ENCODE peak calls at places on chromosomes 16 and 17, in four cellular contexts. One of them, this sample, is unnamed.

GRCh38 chr16:3120435-3120834 is 8.0 kb downstream of the ZNF205 start:
- DNase-seq in stomach: no peak
- DNase-seq in Peyer's patch: no peak
- DNase-seq in left lung: no peak
- DNase-seq in this sample: no peak

GRCh38 chr16:57283214-57283955 is 1.1 kb downstream of the PLLP start:
- DNase-seq in stomach: peak; percentile 70
- DNase-seq in Peyer's patch: peak; percentile 68
- DNase-seq in left lung: peak; percentile 30
- DNase-seq in this sample: peak; percentile 75

GRCh38 chr17:27793906-27794380 is 6.4 kb downstream of the NOS2 start:
- DNase-seq in stomach: no peak
- DNase-seq in Peyer's patch: no peak
- DNase-seq in left lung: no peak
- DNase-seq in this sample: no peak

GRCh38 chr17:73693016-73693545 is 48.8 kb upstream of the SDK2 start:
- DNase-seq in stomach: no peak
- DNase-seq in Peyer's patch: no peak
- DNase-seq in left lung: no peak
- DNase-seq in this sample: no peak

GRCh38 chr17:44323359-44324091 is 1.1 kb downstream of the SLC25A39 start:
- DNase-seq in stomach: no peak
- DNase-seq in Peyer's patch: no peak
- DNase-seq in left lung: no peak
- DNase-seq in this sample: no peak

GRCh38 chr17:34620458-34620857 is 41.1 kb downstream of the TMEM132E start:
- DNase-seq in stomach: no peak
- DNase-seq in Peyer's patch: no peak
- DNase-seq in left lung: no peak
- DNase-seq in this sample: no peak

GRCh38 chr17:16486373-16487250 is 5.4 kb downstream of the LRRC75A start:
- DNase-seq in stomach: peak; percentile 97
- DNase-seq in Peyer's patch: peak; percentile 94
- DNase-seq in left lung: peak; percentile 91
- DNase-seq in this sample: peak; percentile 93

GRCh38 chr17:1577186-1577585 is 14.6 kb upstream of the PITPNA start:
- DNase-seq in stomach: peak; percentile 91
- DNase-seq in Peyer's patch: peak; percentile 74
- DNase-seq in left lung: peak; percentile 97
- DNase-seq in this sample: peak; percentile 97

GRCh38 chr17:5667871-5668270 is 83.6 kb upstream of the NLRP1 start:
- DNase-seq in stomach: no peak
- DNase-seq in Peyer's patch: no peak
- DNase-seq in left lung: no peak
- DNase-seq in this sample: no peak

GRCh38 chr16:24820522-24820921 is 25.2 kb upstream of the SLC5A11 start:
- DNase-seq in stomach: no peak
- DNase-seq in Peyer's patch: no peak
- DNase-seq in left lung: no peak
- DNase-seq in this sample: no peak

GRCh38 chr17:47663997-47664941 is 14.6 kb downstream of the KPNB1 start:
- DNase-seq in stomach: peak; percentile 65
- DNase-seq in Peyer's patch: peak; percentile 82
- DNase-seq in left lung: no peak
- DNase-seq in this sample: no peak

GRCh38 chr16:79437764-79438728 is 162.5 kb downstream of the MAF start:
- DNase-seq in stomach: no peak
- DNase-seq in Peyer's patch: no peak
- DNase-seq in left lung: no peak
- DNase-seq in this sample: peak; percentile 71

GRCh38 chr17:82889496-82890338 is 49.9 kb upstream of the ZNF750 start:
- DNase-seq in stomach: peak; percentile 94
- DNase-seq in Peyer's patch: no peak
- DNase-seq in left lung: peak; percentile 73
- DNase-seq in this sample: peak; percentile 84

GRCh38 chr17:80441133-80441578 is 26.2 kb downstream of the ENDOV start:
- DNase-seq in stomach: no peak
- DNase-seq in Peyer's patch: no peak
- DNase-seq in left lung: no peak
- DNase-seq in this sample: no peak

GRCh38 chr17:6823011-6823442 is 8.5 kb downstream of the TEKT1 start:
- DNase-seq in stomach: no peak
- DNase-seq in Peyer's patch: no peak
- DNase-seq in left lung: no peak
- DNase-seq in this sample: no peak

GRCh38 chr17:43670645-43671074 is 8.9 kb upstream of the MEOX1 start:
- DNase-seq in stomach: no peak
- DNase-seq in Peyer's patch: no peak
- DNase-seq in left lung: no peak
- DNase-seq in this sample: no peak

GRCh38 chr17:58263773-58264172 is 17.0 kb downstream of the MPO start:
- DNase-seq in stomach: no peak
- DNase-seq in Peyer's patch: no peak
- DNase-seq in left lung: no peak
- DNase-seq in this sample: no peak

GRCh38 chr17:17205368-17206148 is 575 bp downstream of the PLD6 start:
- DNase-seq in stomach: peak; percentile 73
- DNase-seq in Peyer's patch: peak; percentile 77
- DNase-seq in left lung: peak; percentile 90
- DNase-seq in this sample: peak; percentile 85

GRCh38 chr16:73020409-73020884 is 27.5 kb downstream of the ZFHX3 start:
- DNase-seq in stomach: peak; percentile 90
- DNase-seq in Peyer's patch: peak; percentile 79
- DNase-seq in left lung: no peak
- DNase-seq in this sample: peak; percentile 62

GRCh38 chr17:31364012-31364411 is 27.5 kb upstream of the RAB11FIP4 start:
- DNase-seq in stomach: no peak
- DNase-seq in Peyer's patch: no peak
- DNase-seq in left lung: no peak
- DNase-seq in this sample: no peak

GRCh38 chr17:71163121-71163812 is 957.6 kb upstream of the SOX9 start:
- DNase-seq in stomach: peak; percentile 77
- DNase-seq in Peyer's patch: no peak
- DNase-seq in left lung: no peak
- DNase-seq in this sample: no peak

GRCh38 chr17:27282054-27282501 is 11.8 kb upstream of the WSB1 start:
- DNase-seq in stomach: no peak
- DNase-seq in Peyer's patch: no peak
- DNase-seq in left lung: no peak
- DNase-seq in this sample: no peak

GRCh38 chr17:74963656-74964055 is 8.9 kb downstream of the HID1 start:
- DNase-seq in stomach: no peak
- DNase-seq in Peyer's patch: no peak
- DNase-seq in left lung: no peak
- DNase-seq in this sample: no peak

GRCh38 chr17:68318103-68318991 is 27.1 kb downstream of the ARSG start:
- DNase-seq in stomach: peak; percentile 31
- DNase-seq in Peyer's patch: no peak
- DNase-seq in left lung: no peak
- DNase-seq in this sample: no peak

GRCh38 chr16:4475880-4476790 is at the start of gene HMOX2:
- DNase-seq in stomach: peak; percentile 97
- DNase-seq in Peyer's patch: peak; percentile 97
- DNase-seq in left lung: peak; percentile 98
- DNase-seq in this sample: peak; percentile 97
- TF ChIP-seq CTCF in stomach: peak; percentile 6
- TF ChIP-seq CTCF in Peyer's patch: peak; percentile 48
- TF ChIP-seq CTCF in left lung: peak; percentile 19
- TF ChIP-seq CTCF in this sample: peak; percentile 59

DNA sequence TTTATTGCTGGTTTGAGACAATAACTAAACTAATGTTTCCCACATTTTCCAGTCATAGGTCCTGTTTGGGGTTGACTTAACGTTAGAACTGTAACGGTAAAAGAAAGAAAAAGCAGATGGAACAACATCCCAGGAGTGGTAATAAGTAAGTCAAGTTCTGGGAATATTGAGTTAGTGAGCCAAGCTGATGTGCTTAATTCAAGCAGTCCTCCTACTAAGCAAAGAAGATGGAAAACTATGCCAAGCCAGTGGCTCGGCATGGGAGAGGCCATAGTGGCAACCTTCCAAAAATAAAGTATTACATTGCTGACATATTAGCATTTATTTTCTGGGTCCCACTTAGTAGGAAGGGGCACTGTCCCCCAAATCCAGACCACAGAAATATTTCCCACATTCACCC is 161.7 kb upstream of the CDH5 start:
- DNase-seq in stomach: no peak
- DNase-seq in Peyer's patch: no peak
- DNase-seq in left lung: no peak
- DNase-seq in this sample: no peak
- H3K27ac ChIP-seq in stomach: no peak overlapping the region
- H3K27ac ChIP-seq in Peyer's patch: no peak overlapping the region
- H3K27ac ChIP-seq in left lung: peak overlapping the region; percentile 75
- H3K27ac ChIP-seq in this sample: no peak overlapping the region

GRCh38 chr16:59192551-59193199 is 458.6 kb upstream of the GOT2 start:
- DNase-seq in stomach: no peak
- DNase-seq in Peyer's patch: no peak
- DNase-seq in left lung: no peak
- DNase-seq in this sample: no peak
- TF ChIP-seq CTCF in stomach: no peak
- TF ChIP-seq CTCF in Peyer's patch: no peak
- TF ChIP-seq CTCF in left lung: peak; percentile 41
- TF ChIP-seq CTCF in this sample: peak; percentile 53

GRCh38 chr16:15523939-15524338 is 89.6 kb downstream of the BMERB1 start:
- DNase-seq in stomach: no peak
- DNase-seq in Peyer's patch: no peak
- DNase-seq in left lung: no peak
- DNase-seq in this sample: no peak

GRCh38 chr16:15523092-15523541 is 88.7 kb downstream of the BMERB1 start:
- DNase-seq in stomach: no peak
- DNase-seq in Peyer's patch: peak; percentile 73
- DNase-seq in left lung: no peak
- DNase-seq in this sample: peak; percentile 68

GRCh38 chr16:15521758-15522509 is 87.5 kb downstream of the BMERB1 start:
- DNase-seq in stomach: no peak
- DNase-seq in Peyer's patch: no peak
- DNase-seq in left lung: no peak
- DNase-seq in this sample: no peak

GRCh38 chr16:15519767-15520166 is 85.4 kb downstream of the BMERB1 start:
- DNase-seq in stomach: no peak
- DNase-seq in Peyer's patch: no peak
- DNase-seq in left lung: no peak
- DNase-seq in this sample: no peak

DNA sequence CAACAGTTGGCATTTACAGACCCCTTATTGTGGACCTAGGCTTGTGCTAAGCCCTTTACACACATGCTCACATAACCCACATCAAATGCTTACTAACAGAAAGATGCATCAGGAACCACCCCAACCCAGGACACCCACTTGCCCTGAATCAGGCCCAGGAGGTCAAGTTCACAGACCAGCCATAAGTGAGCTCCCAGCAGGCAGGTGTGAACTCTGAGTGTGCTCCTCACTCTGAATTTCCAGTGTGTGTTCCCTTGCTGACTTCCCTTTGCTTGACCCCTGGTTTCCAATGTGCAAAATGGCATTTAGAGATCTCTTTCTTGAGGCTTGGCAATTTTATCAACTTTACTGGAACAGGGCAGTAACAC is 87.0 kb downstream of the BMERB1 start:
- DNase-seq in stomach: no peak
- DNase-seq in Peyer's patch: no peak
- DNase-seq in left lung: no peak
- DNase-seq in this sample: no peak
- H3K27ac ChIP-seq in stomach: peak overlapping the region; percentile 17
- H3K27ac ChIP-seq in Peyer's patch: no peak overlapping the region
- H3K27ac ChIP-seq in left lung: peak overlapping the region; percentile 51
- H3K27ac ChIP-seq in this sample: peak overlapping the region; percentile 40

DNA sequence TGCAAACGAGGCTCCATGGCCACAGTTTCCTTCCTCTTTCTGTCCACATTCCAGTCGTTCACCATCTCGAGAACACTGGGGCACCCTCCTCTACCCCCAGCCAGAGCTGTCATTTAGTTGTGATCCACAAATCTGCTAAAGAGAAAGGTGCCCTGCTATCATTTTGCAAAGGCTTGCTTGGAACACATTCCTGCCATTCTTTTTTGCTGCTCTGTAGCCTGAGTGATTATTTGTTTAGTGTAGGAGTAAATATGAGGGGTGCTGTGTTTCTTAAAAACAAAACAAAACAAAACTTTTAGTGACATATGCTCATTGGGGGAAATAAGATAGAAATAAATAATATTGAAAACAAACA is 166.7 kb downstream of the PRKCA start:
- DNase-seq in stomach: no peak
- DNase-seq in Peyer's patch: no peak
- DNase-seq in left lung: no peak
- DNase-seq in this sample: no peak
- TF ChIP-seq CTCF in stomach: no peak
- TF ChIP-seq CTCF in Peyer's patch: no peak
- TF ChIP-seq CTCF in left lung: no peak
- TF ChIP-seq CTCF in this sample: no peak

GRCh38 chr16:15435216-15435864 is 952 bp downstream of the BMERB1 start:
- DNase-seq in stomach: no peak
- DNase-seq in Peyer's patch: peak; percentile 46
- DNase-seq in left lung: no peak
- DNase-seq in this sample: no peak

GRCh38 chr16:15434079-15434424 is 336 bp upstream of the BMERB1 start:
- DNase-seq in stomach: no peak
- DNase-seq in Peyer's patch: no peak
- DNase-seq in left lung: no peak
- DNase-seq in this sample: no peak

GRCh38 chr16:15439102-15439501 is 4.7 kb downstream of the BMERB1 start:
- DNase-seq in stomach: no peak
- DNase-seq in Peyer's patch: peak; percentile 4
- DNase-seq in left lung: no peak
- DNase-seq in this sample: no peak

DNA sequence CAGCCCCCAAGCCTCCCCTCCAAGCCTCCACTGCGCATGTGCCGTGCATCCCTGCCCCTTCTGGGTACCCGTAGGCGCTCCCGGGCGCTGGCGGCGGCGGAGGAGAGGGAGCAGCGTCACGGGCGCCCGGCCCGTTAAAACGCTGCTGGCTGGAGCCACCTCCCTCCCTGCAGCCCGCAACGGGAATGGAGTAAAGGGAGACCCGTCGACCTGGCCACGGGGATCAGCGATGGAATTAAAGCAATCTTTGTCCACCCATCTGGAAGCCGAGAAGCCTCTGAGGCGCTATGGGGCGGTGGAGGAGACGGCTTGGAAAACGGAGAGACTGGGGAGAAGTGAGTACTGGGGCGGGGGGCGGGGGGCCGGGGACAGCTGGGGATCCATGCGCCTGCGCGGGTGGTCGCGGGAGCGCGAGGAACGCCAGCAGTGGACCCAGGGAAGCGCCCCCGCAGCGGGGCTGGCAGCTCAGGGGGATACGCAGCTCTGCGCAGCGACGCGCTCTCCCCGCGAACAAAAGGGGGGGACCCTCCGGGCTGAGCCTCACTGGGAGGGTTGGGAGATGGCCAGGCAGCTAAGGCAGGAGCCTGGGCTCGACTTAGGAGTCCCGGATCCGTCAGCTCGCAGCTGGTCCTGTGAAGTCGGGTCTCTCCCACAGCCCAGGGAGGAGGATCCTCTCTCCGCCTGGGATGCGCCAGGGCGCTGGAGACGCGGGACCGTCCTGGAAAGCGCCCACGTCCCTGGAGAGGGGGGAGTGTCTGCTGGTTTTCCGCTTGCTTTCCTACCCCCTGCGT is at the start of gene BMERB1:
- DNase-seq in stomach: peak; percentile 59
- DNase-seq in Peyer's patch: peak; percentile 55
- DNase-seq in left lung: no peak
- DNase-seq in this sample: peak; percentile 70
- H3K27ac ChIP-seq in stomach: peak within 1 kb of the TSS; percentile 81
- H3K27ac ChIP-seq in Peyer's patch: peak within 1 kb of the TSS; percentile 57
- H3K27ac ChIP-seq in left lung: no peak within 1 kb of the TSS
- H3K27ac ChIP-seq in this sample: peak within 1 kb of the TSS; percentile 58